ENCODE peak calls at places on chromosomes 6 and 20, in six cellular contexts. C is HCEC 1CT, H is RWPE1, U is AG10803, R is mucosa of gallbladder, S is fibroblast of the aortic adventitia. I is an unnamed sample.

GRCh38 chr6:36717231-36717825 is 19.7 kb downstream of the RAB44 start:
- DNase-seq in C (no peak), H (no peak), U (no peak), R (no peak), S (no peak), I (no peak)

GRCh38 chr6:161418458-161418945 is 144.6 kb upstream of the AGPAT4 start:
- DNase-seq in C (peak; percentile 70), H (peak; percentile 39), U (peak; percentile 85), R (peak; percentile 78), S (peak; percentile 95), I (no peak)

GRCh38 chr20:41169791-41170351 is 32.5 kb downstream of the PLCG1 start:
- DNase-seq in C (peak; percentile 63), H (peak; percentile 74), U (peak; percentile 66), R (no peak), S (peak; percentile 50), I (no peak)

GRCh38 chr6:14720411-14721102 is 525.3 kb upstream of the JARID2 start:
- DNase-seq in C (no peak), H (no peak), U (no peak), R (no peak), S (no peak), I (no peak)

GRCh38 chr20:63915471-63915870 is 20.5 kb downstream of the DNAJC5 start:
- DNase-seq in C (no peak), H (no peak), U (no peak), R (peak; percentile 82), S (no peak), I (no peak)

GRCh38 chr20:36881888-36882287 is 6.0 kb downstream of the TLDC2 start:
- DNase-seq in C (no peak), H (peak; percentile 90), U (no peak), R (peak; percentile 76), S (no peak), I (no peak)

GRCh38 chr6:46010270-46010669 is 5.4 kb downstream of the CLIC5 start:
- DNase-seq in C (no peak), H (no peak), U (no peak), R (no peak), S (no peak), I (no peak)

GRCh38 chr6:147166360-147166944 is 37.8 kb upstream of the STXBP5 start:
- DNase-seq in C (peak; percentile 36), H (no peak), U (no peak), R (no peak), S (peak; percentile 39), I (no peak)

GRCh38 chr6:137795510-137795909 is 71.5 kb upstream of the TNFAIP3 start:
- DNase-seq in C (no peak), H (no peak), U (no peak), R (no peak), S (no peak), I (no peak)

GRCh38 chr6:127561660-127562059 is 15.3 kb upstream of the C6orf58 start:
- DNase-seq in C (peak; percentile 34), H (no peak), U (no peak), R (no peak), S (peak; percentile 50), I (no peak)

GRCh38 chr6:136341367-136341766 is 51.7 kb upstream of the BCLAF1 start:
- DNase-seq in C (no peak), H (no peak), U (no peak), R (no peak), S (no peak), I (no peak)

GRCh38 chr6:168133186-168133585 is 54.2 kb upstream of the FRMD1 start:
- DNase-seq in C (no peak), H (no peak), U (peak; percentile 44), R (peak; percentile 10), S (peak; percentile 78), I (no peak)

GRCh38 chr20:31496761-31497295 is 17.4 kb upstream of the HM13 start:
- DNase-seq in C (no peak), H (no peak), U (peak; percentile 68), R (peak; percentile 35), S (peak; percentile 74), I (no peak)

GRCh38 chr20:49698477-49698876 is 15.2 kb downstream of the B4GALT5 start:
- DNase-seq in C (no peak), H (no peak), U (no peak), R (no peak), S (no peak), I (no peak)

GRCh38 chr6:48611332-48611731 is 500.3 kb upstream of the PTCHD4 start:
- DNase-seq in C (no peak), H (no peak), U (no peak), R (no peak), S (peak; percentile 86), I (no peak)

GRCh38 chr6:139943391-139943790 is 568.9 kb upstream of the CITED2 start:
- DNase-seq in C (peak; percentile 92), H (peak; percentile 56), U (peak; percentile 97), R (no peak), S (peak; percentile 91), I (no peak)

GRCh38 chr6:1099257-1099656 is 212.6 kb upstream of the FOXQ1 start:
- DNase-seq in C (no peak), H (peak; percentile 17), U (no peak), R (no peak), S (no peak), I (no peak)

GRCh38 chr6:159716247-159717086 is 10.8 kb upstream of the WTAP start:
- DNase-seq in C (peak; percentile 98), H (peak; percentile 78), U (peak; percentile 99), R (peak; percentile 33), S (peak; percentile 99), I (no peak)

GRCh38 chr6:142613981-142614380 is 312.2 kb downstream of the ADGRG6 start:
- DNase-seq in C (no peak), H (no peak), U (no peak), R (no peak), S (no peak), I (no peak)

GRCh38 chr6:1436334-1437306 is 47.2 kb downstream of the FOXF2 start:
- DNase-seq in C (peak; percentile 51), H (peak; percentile 75), U (peak; percentile 64), R (peak; percentile 68), S (peak; percentile 86), I (no peak)

GRCh38 chr6:79280756-79281155 is 46.3 kb upstream of the HMGN3 start:
- DNase-seq in C (no peak), H (no peak), U (no peak), R (no peak), S (no peak), I (no peak)

GRCh38 chr6:26629373-26629772 is 30.2 kb downstream of the ZNF322 start:
- DNase-seq in C (no peak), H (no peak), U (no peak), R (no peak), S (no peak), I (no peak)

GRCh38 chr20:3281437-3281836 is 42.4 kb upstream of the SLC4A11 start:
- DNase-seq in C (no peak), H (no peak), U (no peak), R (no peak), S (no peak), I (no peak)

GRCh38 chr20:24487648-24488047 is 18.2 kb downstream of the SYNDIG1 start:
- DNase-seq in C (no peak), H (no peak), U (no peak), R (no peak), S (no peak), I (no peak)

GRCh38 chr20:39264506-39265172 is 302.5 kb downstream of the DHX35 start:
- DNase-seq in C (peak; percentile 68), H (peak; percentile 97), U (peak; percentile 79), R (peak; percentile 51), S (peak; percentile 77), I (no peak)

GRCh38 chr6:149059557-149059956 is 258.0 kb upstream of the TAB2 start:
- DNase-seq in C (no peak), H (no peak), U (no peak), R (no peak), S (no peak), I (no peak)

GRCh38 chr20:16222859-16223411 is 350.3 kb downstream of the KIF16B start:
- DNase-seq in C (no peak), H (no peak), U (no peak), R (no peak), S (no peak), I (no peak)

GRCh38 chr20:23253524-23253923 is 97.1 kb upstream of the NXT1 start:
- DNase-seq in C (no peak), H (no peak), U (no peak), R (no peak), S (no peak), I (no peak)

GRCh38 chr6:38349795-38350194 is 289.9 kb downstream of the BTBD9 start:
- DNase-seq in C (peak; percentile 94), H (no peak), U (peak; percentile 91), R (peak; percentile 27), S (peak; percentile 68), I (no peak)

GRCh38 chr6:40719671-40720374 is 132.7 kb upstream of the LRFN2 start:
- DNase-seq in C (no peak), H (no peak), U (peak; percentile 79), R (no peak), S (peak; percentile 53), I (no peak)

GRCh38 chr6:168042426-168043192 is 36.4 kb downstream of the FRMD1 start:
- DNase-seq in C (no peak), H (no peak), U (no peak), R (no peak), S (no peak), I (no peak)

GRCh38 chr20:2521369-2522305 is 12.9 kb upstream of the ZNF343 start:
- DNase-seq in C (peak; percentile 53), H (peak; percentile 42), U (peak; percentile 37), R (peak; percentile 42), S (peak; percentile 53), I (no peak)

GRCh38 chr6:137307163-137307851 is 88.1 kb upstream of the IFNGR1 start:
- DNase-seq in C (no peak), H (no peak), U (no peak), R (no peak), S (no peak), I (no peak)